ENCODE peak calls at places on chromosome 10, in eight cellular contexts. E is endothelial cell; J is nephron progenitor cell; F is activated T-cell treated with anti-CD3 and anti-CD28 coated beads for 48 hours; Q is GM13976; B is fibroblast of the aortic adventitia; N is right atrium auricular region; A is activated gamma-delta T cell treated with anti-CD3 and anti-CD28 coated beads, Interleukin-2, amount 50 U/mL, for 16 hours. C is an unnamed sample.

GRCh38 chr10:123580426-123580825 is 85.7 kb upstream of the GPR26 start:
- DNase-seq in E (no peak), J (no peak), F (no peak), Q (no peak), B (no peak), N (no peak), A (no peak), C (peak; percentile 95)

GRCh38 chr10:79178614-79179403 is 110.0 kb downstream of the ZMIZ1 start:
- DNase-seq in E (peak; percentile 74), J (peak; percentile 58), F (no peak), Q (no peak), B (peak; percentile 86), N (no peak), A (no peak), C (no peak)

GRCh38 chr10:93073539-93074136 is at the start of gene CYP26A1:
- DNase-seq in E (no peak), J (peak; percentile 46), F (no peak), Q (peak; percentile 55), B (no peak), N (peak; percentile 9), A (no peak), C (no peak)

GRCh38 chr10:15262036-15262713 is 93.7 kb upstream of the NMT2 start:
- DNase-seq in E (no peak), J (no peak), F (no peak), Q (no peak), B (peak; percentile 64), N (peak; percentile 64), A (no peak), C (no peak)

GRCh38 chr10:119165171-119166110 is at the start of gene SFXN4:
- DNase-seq in E (peak; percentile 70), J (peak; percentile 75), F (peak; percentile 84), Q (peak; percentile 93), B (peak; percentile 33), N (peak; percentile 70), A (peak; percentile 60), C (no peak)

GRCh38 chr10:16742165-16742960 is 74.9 kb downstream of the RSU1 start:
- DNase-seq in E (no peak), J (no peak), F (no peak), Q (no peak), B (no peak), N (no peak), A (no peak), C (no peak)

GRCh38 chr10:77592946-77593636 is 44.5 kb downstream of the KCNMA1 start:
- DNase-seq in E (no peak), J (no peak), F (no peak), Q (no peak), B (peak; percentile 93), N (peak; percentile 72), A (no peak), C (no peak)

GRCh38 chr10:119409906-119410305 is 132.6 kb downstream of the RGS10 start:
- DNase-seq in E (no peak), J (peak; percentile 76), F (no peak), Q (no peak), B (no peak), N (peak; percentile 87), A (no peak), C (no peak)

GRCh38 chr10:117370205-117370604 is 5.0 kb downstream of the PDZD8 start:
- DNase-seq in E (no peak), J (no peak), F (no peak), Q (no peak), B (peak; percentile 76), N (no peak), A (no peak), C (no peak)

GRCh38 chr10:20299037-20299557 is 482.9 kb downstream of the PLXDC2 start:
- DNase-seq in E (no peak), J (no peak), F (no peak), Q (no peak), B (no peak), N (no peak), A (no peak), C (no peak)

GRCh38 chr10:62112963-62113362 is 155.7 kb downstream of the RTKN2 start:
- DNase-seq in E (no peak), J (no peak), F (no peak), Q (no peak), B (no peak), N (no peak), A (no peak), C (no peak)

GRCh38 chr10:62437696-62438095 is 63.5 kb downstream of the ZNF365 start:
- DNase-seq in E (peak; percentile 27), J (peak; percentile 25), F (no peak), Q (peak; percentile 22), B (peak; percentile 89), N (no peak), A (no peak), C (no peak)

GRCh38 chr10:97117372-97117771 is 68.4 kb downstream of the SLIT1 start:
- DNase-seq in E (no peak), J (no peak), F (no peak), Q (no peak), B (peak; percentile 11), N (no peak), A (no peak), C (no peak)

GRCh38 chr10:44028384-44029137 is 356.3 kb downstream of the CXCL12 start:
- DNase-seq in E (no peak), J (no peak), F (no peak), Q (no peak), B (no peak), N (peak; percentile 43), A (no peak), C (peak; percentile 65)

GRCh38 chr10:72223743-72224101 is 7.6 kb upstream of the ASCC1 start:
- DNase-seq in E (no peak), J (no peak), F (no peak), Q (no peak), B (peak; percentile 15), N (no peak), A (no peak), C (no peak)

GRCh38 chr10:78779339-78779955 is 289.3 kb upstream of the ZMIZ1 start:
- DNase-seq in E (no peak), J (no peak), F (no peak), Q (no peak), B (no peak), N (no peak), A (no peak), C (no peak)

GRCh38 chr10:8639601-8640000 is 585.1 kb downstream of the GATA3 start:
- DNase-seq in E (no peak), J (no peak), F (no peak), Q (no peak), B (no peak), N (no peak), A (no peak), C (no peak)

GRCh38 chr10:26780793-26781601 is 79.8 kb downstream of the ABI1 start:
- DNase-seq in E (no peak), J (no peak), F (peak; percentile 12), Q (no peak), B (peak; percentile 91), N (no peak), A (no peak), C (no peak)

GRCh38 chr10:38730076-38730475 is 635.9 kb downstream of the ZNF37A start:
- DNase-seq in E (no peak), J (no peak), F (no peak), Q (no peak), B (no peak), N (no peak), A (no peak), C (no peak)

C was measured in vagina.